ENCODE peak calls at places on chromosome 1, in four cellular contexts. H, S, O and N are unnamed samples. For H3K9me3, the result is how much of the 10 kb centered on the place peaks cover.

GRCh38 chr1:173887627-173888026 is 19.4 kb downstream of the ZBTB37 start:
- DNase-seq in H (no peak), O (no peak), S (no peak), N (no peak)

GRCh38 chr1:113109908-113110554 is 37.0 kb downstream of the LRIG2 start:
- DNase-seq in H (peak), O (no peak), S (peak), N (no peak)

GRCh38 chr1:189424746-189425331 is 1052.8 kb downstream of the BRINP3 start:
- DNase-seq in S (peak), H (no peak), O (no peak), N (no peak)

GRCh38 chr1:99650021-99650420 is 4.1 kb downstream of the PALMD start:
- DNase-seq in H (no peak), O (no peak), S (no peak), N (no peak)

GRCh38 chr1:169295425-169295824 is 72.2 kb downstream of the NME7 start:
- DNase-seq in S (peak), O (no peak), H (no peak), N (no peak)

GRCh38 chr1:228082975-228083870 is 715 bp downstream of the ARF1 start:
- DNase-seq in H (peak), O (peak), S (peak), N (peak)

GRCh38 chr1:220426989-220427388 is 100.9 kb upstream of the MARK1 start:
- DNase-seq in O (no peak), S (peak), H (no peak), N (no peak)

GRCh38 chr1:5617179-5618015 is 374.8 kb downstream of the NPHP4 start:
- DNase-seq in H (no peak), S (no peak), O (no peak), N (no peak)

GRCh38 chr1:40413527-40414252 is 36.6 kb upstream of the ZFP69B start:
- DNase-seq in O (no peak), S (no peak), H (no peak), N (no peak)

GRCh38 chr1:44890007-44890406 is 47.0 kb upstream of the PTCH2 start:
- DNase-seq in O (no peak), S (no peak), H (no peak), N (no peak)

GRCh38 chr1:211577277-211577825 is 1.6 kb downstream of the SLC30A1 start:
- DNase-seq in H (no peak), S (no peak), O (no peak), N (no peak)

GRCh38 chr1:82491301-82491986 is 690.7 kb downstream of the ADGRL2 start:
- DNase-seq in O (no peak), S (peak), H (no peak), N (no peak)

GRCh38 chr1:1013922-1014617 is 773 bp downstream of the ISG15 start:
- DNase-seq in S (no peak), H (no peak), O (no peak), N (no peak)

GRCh38 chr1:206470692-206471414 is 577 bp downstream of the IKBKE start:
- DNase-seq in S (peak), O (peak), H (no peak), N (peak)

GRCh38 chr1:210143465-210144062 is 89.0 kb upstream of the SERTAD4 start:
- DNase-seq in H (peak), S (peak), O (peak), N (peak)

GRCh38 chr1:97277891-97278662 is 556.5 kb downstream of the PTBP2 start:
- DNase-seq in S (peak), O (no peak), H (no peak), N (no peak)

GRCh38 chr1:40140211-40140709 is 20.9 kb upstream of the RLF start:
- DNase-seq in H (no peak), S (peak), O (no peak), N (no peak)

GRCh38 chr1:180269848-180270766 is 40.0 kb downstream of the LHX4 start:
- DNase-seq in H (no peak), O (peak), S (no peak), N (peak)

GRCh38 chr1:72241397-72241796 is 40.9 kb downstream of the NEGR1 start:
- DNase-seq in S (no peak), O (no peak), H (no peak), N (no peak)

GRCh38 chr1:110237406-110238152 is 27.5 kb downstream of the KCNC4 start:
- DNase-seq in S (peak), H (no peak), O (no peak), N (peak)

GRCh38 chr1:54857741-54858665 is 29.0 kb downstream of the DHCR24 start:
- DNase-seq in H (no peak), O (no peak), S (peak), N (no peak)

GRCh38 chr1:224493269-224493668 is 58.7 kb upstream of the WDR26 start:
- DNase-seq in H (no peak), S (no peak), O (peak), N (no peak)

GRCh38 chr1:217105432-217105831 is 382.2 kb upstream of the ESRRG start:
- DNase-seq in O (no peak), H (no peak), S (no peak), N (no peak)

GRCh38 chr1:227949954-227950734 is 2.4 kb upstream of the WNT9A start:
- DNase-seq in O (peak), S (no peak), H (no peak), N (no peak)

GRCh38 chr1:116794804-116795481 is 40.7 kb downstream of the CD2 start:
- DNase-seq in O (no peak), S (no peak), H (no peak), N (no peak)

GRCh38 chr1:185581961-185582725 is 152.0 kb upstream of the HMCN1 start:
- DNase-seq in O (no peak), S (peak), H (no peak), N (no peak)

GRCh38 chr1:41005876-41006275 is 15.6 kb downstream of the SLFNL1 start:
- DNase-seq in H (no peak), S (peak), O (no peak), N (no peak)

GRCh38 chr1:160167056-160167455 is 15.7 kb downstream of the ATP1A4 start:
- DNase-seq in S (no peak), H (no peak), O (no peak), N (no peak)

DNA sequence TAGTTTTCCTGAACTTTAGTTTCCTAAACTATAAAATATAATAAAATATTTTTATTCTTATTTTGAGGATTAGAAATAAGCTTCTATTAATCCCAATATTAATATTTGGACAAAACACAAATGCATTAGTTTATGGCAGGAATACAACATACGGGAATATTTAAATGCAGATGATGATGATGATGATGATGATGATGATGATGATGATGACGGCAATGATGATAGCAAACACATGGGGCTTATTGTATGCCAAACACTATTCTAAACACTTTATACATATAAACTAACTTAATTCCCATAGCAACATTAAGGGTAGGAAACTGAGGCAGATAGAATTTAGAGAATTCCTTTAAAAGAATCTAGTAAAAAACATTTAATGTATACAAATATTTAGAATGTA is 541.5 kb upstream of the BEND5 start:
- DNase-seq in H (no peak), S (no peak), O (no peak), N (no peak)
- H3K9me3 ChIP-seq in H (under half), S (under half), O (under half), N (under half)

GRCh38 chr1:33349081-33349759 is 28.3 kb upstream of the A3GALT2 start:
- DNase-seq in O (peak), S (peak), H (peak), N (peak)

GRCh38 chr1:33348676-33349080 is 27.8 kb upstream of the A3GALT2 start:
- DNase-seq in S (no peak), H (no peak), O (peak), N (no peak)

GRCh38 chr1:33349778-33350610 is 29.1 kb upstream of the A3GALT2 start:
- DNase-seq in H (peak), S (peak), O (peak), N (peak)

GRCh38 chr1:33351281-33351660 is 30.4 kb upstream of the A3GALT2 start:
- DNase-seq in H (no peak), S (no peak), O (no peak), N (no peak)

GRCh38 chr1:33350611-33351280 is 29.8 kb upstream of the A3GALT2 start:
- DNase-seq in O (no peak), S (no peak), H (no peak), N (no peak)
- H3K4me3 ChIP-seq in O (peak), S (peak), H (peak), N (peak)

DNA sequence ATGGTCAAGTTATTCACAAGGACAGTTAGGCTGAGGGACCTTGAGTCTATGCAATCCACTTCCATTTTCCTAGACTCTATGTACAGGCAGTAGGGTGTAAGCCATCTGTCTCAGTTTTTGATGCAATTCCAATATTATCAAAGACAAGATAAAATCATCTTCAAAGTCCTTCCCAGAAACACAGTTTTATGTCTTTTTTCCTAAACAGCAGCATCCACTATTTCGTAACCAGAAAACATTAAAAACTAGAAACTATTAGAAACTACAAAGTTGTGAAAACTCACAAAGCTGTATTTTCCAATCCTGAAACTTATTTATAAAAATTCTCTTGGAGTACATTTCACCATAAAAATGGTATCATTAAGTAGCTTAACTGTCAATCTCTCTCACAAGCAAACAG is 93.8 kb downstream of the EPS15 start:
- DNase-seq in S (no peak), O (no peak), H (no peak), N (no peak)
- H3K9me3 ChIP-seq in S (under half), O (under half), H (under half), N (under half)

GRCh38 chr1:28950449-28950848 is 36.1 kb downstream of the EPB41 start:
- DNase-seq in O (no peak), S (no peak), H (no peak), N (no peak)
- H3K4me3 ChIP-seq in O (no peak), S (no peak), H (no peak), N (no peak)

GRCh38 chr1:76759950-76760349 is 107.3 kb upstream of the ST6GALNAC5 start:
- DNase-seq in O (no peak), S (peak), H (no peak), N (no peak)

GRCh38 chr1:76759171-76759860 is 108.0 kb upstream of the ST6GALNAC5 start:
- DNase-seq in H (no peak), O (no peak), S (no peak), N (no peak)

GRCh38 chr1:76766381-76766780 is 100.9 kb upstream of the ST6GALNAC5 start:
- DNase-seq in S (no peak), O (no peak), H (no peak), N (no peak)

GRCh38 chr1:76764638-76765572 is 102.4 kb upstream of the ST6GALNAC5 start:
- DNase-seq in S (peak), H (no peak), O (no peak), N (no peak)

DNA sequence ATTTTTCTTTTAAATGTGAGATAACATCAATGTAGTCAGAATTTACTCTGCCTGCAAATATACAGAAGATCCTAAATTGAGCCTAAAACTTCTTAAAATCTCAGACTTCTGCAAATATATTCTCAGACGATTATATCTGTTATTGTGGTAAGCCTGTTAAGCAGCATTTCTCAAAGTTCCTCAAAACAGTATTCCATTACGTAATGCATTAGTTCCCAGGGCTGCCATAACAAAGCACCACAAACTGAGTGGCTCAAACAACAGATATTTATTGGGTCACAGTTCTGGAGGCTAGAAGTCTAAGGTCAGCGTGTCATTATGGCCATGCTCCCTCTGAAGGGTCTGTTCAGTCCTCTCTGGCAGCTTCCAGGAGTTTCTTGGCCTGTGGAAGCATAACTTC is 103.6 kb upstream of the ST6GALNAC5 start:
- DNase-seq in H (no peak), S (no peak), O (no peak), N (no peak)
- H3K9me3 ChIP-seq in H (under half), S (under half), O (under half), N (under half)

GRCh38 chr1:9824702-9825089 is 931 bp upstream of the CLSTN1 start:
- DNase-seq in H (no peak), O (no peak), S (no peak), N (no peak)
- H3K4me3 ChIP-seq in H (peak), O (peak), S (peak), N (no peak)

GRCh38 chr1:2808831-2809605 is 7.5 kb upstream of the TTC34 start:
- DNase-seq in H (no peak), S (no peak), O (no peak), N (no peak)

GRCh38 chr1:2807678-2808385 is 6.3 kb upstream of the TTC34 start:
- DNase-seq in S (no peak), O (no peak), H (no peak), N (no peak)

GRCh38 chr1:2808386-2808705 is 6.9 kb upstream of the TTC34 start:
- DNase-seq in O (no peak), H (no peak), S (no peak), N (no peak)

GRCh38 chr1:2805801-2806430 is 4.4 kb upstream of the TTC34 start:
- DNase-seq in O (no peak), H (no peak), S (no peak), N (peak)

DNA sequence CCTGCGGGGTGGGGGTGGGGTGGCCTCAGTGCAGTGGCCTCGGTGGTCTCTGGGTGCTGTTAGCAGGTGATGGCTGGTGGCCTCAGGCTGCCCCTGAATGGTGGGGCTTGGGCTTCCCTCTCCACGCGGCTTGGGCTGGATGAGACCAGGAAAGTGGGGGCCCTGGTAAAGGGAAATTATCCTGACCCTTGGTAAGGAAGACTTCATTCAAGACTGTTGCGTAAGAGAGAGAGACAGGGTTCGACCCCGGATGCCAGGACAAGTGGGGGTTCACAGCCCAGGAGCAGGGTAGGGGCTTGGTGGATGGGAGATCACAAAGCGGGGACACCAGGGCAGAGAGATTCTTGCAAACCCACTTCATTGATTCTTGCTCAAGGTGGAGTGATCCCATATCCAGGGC is 5.5 kb upstream of the TTC34 start:
- DNase-seq in S (no peak), H (no peak), O (no peak), N (no peak)
- H3K9me3 ChIP-seq in S (under half), H (under half), O (under half), N (under half)